ENCODE peak calls at places on chromosome 2, in five cellular contexts. One of them, this sample, is unnamed. For H3K9me3, the result is how much of the 10 kb centered on the place peaks cover.

GRCh38 chr2:233829193-233830110 is 24.9 kb downstream of the HJURP start:
- DNase-seq in H9: peak
- DNase-seq in endodermal cell: peak
- DNase-seq in fibroblast of lung: no peak
- DNase-seq in heart right ventricle: no peak
- DNase-seq in this sample: no peak

GRCh38 chr2:240685771-240686371 is 3.2 kb upstream of the AQP12B start:
- DNase-seq in H9: peak
- DNase-seq in heart right ventricle: no peak
- DNase-seq in fibroblast of lung: no peak
- DNase-seq in endodermal cell: peak
- DNase-seq in this sample: no peak

GRCh38 chr2:63424329-63425078 is 163.8 kb downstream of the WDPCP start:
- DNase-seq in fibroblast of lung: peak
- DNase-seq in H9: peak
- DNase-seq in heart right ventricle: no peak
- DNase-seq in endodermal cell: peak
- DNase-seq in this sample: no peak

GRCh38 chr2:37656512-37657423 is 14.7 kb downstream of the CDC42EP3 start:
- DNase-seq in H9: peak
- DNase-seq in endodermal cell: peak
- DNase-seq in heart right ventricle: no peak
- DNase-seq in fibroblast of lung: peak
- DNase-seq in this sample: no peak

GRCh38 chr2:13745324-13745723 is 887.2 kb upstream of the LRATD1 start:
- DNase-seq in heart right ventricle: no peak
- DNase-seq in H9: peak
- DNase-seq in endodermal cell: peak
- DNase-seq in fibroblast of lung: no peak
- DNase-seq in this sample: no peak

GRCh38 chr2:128284841-128285240 is 33.8 kb downstream of the HS6ST1 start:
- DNase-seq in endodermal cell: no peak
- DNase-seq in H9: no peak
- DNase-seq in heart right ventricle: peak
- DNase-seq in fibroblast of lung: no peak
- DNase-seq in this sample: no peak

GRCh38 chr2:54073796-54074195 is 41.6 kb upstream of the ACYP2 start:
- DNase-seq in H9: no peak
- DNase-seq in endodermal cell: no peak
- DNase-seq in fibroblast of lung: peak
- DNase-seq in heart right ventricle: no peak
- DNase-seq in this sample: no peak

GRCh38 chr2:240622631-240623235 is 2.5 kb upstream of the GPR35 start:
- DNase-seq in heart right ventricle: no peak
- DNase-seq in fibroblast of lung: no peak
- DNase-seq in H9: no peak
- DNase-seq in endodermal cell: peak
- DNase-seq in this sample: no peak

GRCh38 chr2:201807452-201807980 is 1.2 kb downstream of the CDK15 start:
- DNase-seq in endodermal cell: no peak
- DNase-seq in heart right ventricle: peak
- DNase-seq in H9: no peak
- DNase-seq in fibroblast of lung: peak
- DNase-seq in this sample: no peak

GRCh38 chr2:218472980-218473379 is 54.1 kb downstream of the VIL1 start:
- DNase-seq in H9: no peak
- DNase-seq in endodermal cell: no peak
- DNase-seq in fibroblast of lung: no peak
- DNase-seq in heart right ventricle: no peak
- DNase-seq in this sample: no peak

GRCh38 chr2:177147093-177147694 is 65.4 kb upstream of the HNRNPA3 start:
- DNase-seq in heart right ventricle: no peak
- DNase-seq in fibroblast of lung: peak
- DNase-seq in H9: no peak
- DNase-seq in endodermal cell: no peak
- DNase-seq in this sample: no peak

GRCh38 chr2:45651415-45652089 is at the start of gene PRKCE:
- DNase-seq in fibroblast of lung: peak
- DNase-seq in H9: peak
- DNase-seq in endodermal cell: no peak
- DNase-seq in heart right ventricle: peak
- DNase-seq in this sample: peak

GRCh38 chr2:236618370-236618769 is 48.7 kb downstream of the ACKR3 start:
- DNase-seq in heart right ventricle: no peak
- DNase-seq in endodermal cell: no peak
- DNase-seq in fibroblast of lung: no peak
- DNase-seq in H9: no peak
- DNase-seq in this sample: no peak

GRCh38 chr2:105712166-105712915 is 32.4 kb upstream of the NCK2 start:
- DNase-seq in heart right ventricle: no peak
- DNase-seq in H9: no peak
- DNase-seq in fibroblast of lung: peak
- DNase-seq in endodermal cell: no peak
- DNase-seq in this sample: no peak

GRCh38 chr2:9974344-9974743 is 22.9 kb downstream of the GRHL1 start:
- DNase-seq in endodermal cell: no peak
- DNase-seq in fibroblast of lung: no peak
- DNase-seq in heart right ventricle: no peak
- DNase-seq in H9: no peak
- DNase-seq in this sample: no peak

GRCh38 chr2:145569108-145569507 is 1049.2 kb upstream of the ZEB2 start:
- DNase-seq in heart right ventricle: no peak
- DNase-seq in H9: no peak
- DNase-seq in endodermal cell: no peak
- DNase-seq in fibroblast of lung: peak
- DNase-seq in this sample: no peak

GRCh38 chr2:129744649-129745048 is 234.8 kb upstream of the RAB6C start:
- DNase-seq in H9: peak
- DNase-seq in heart right ventricle: no peak
- DNase-seq in endodermal cell: peak
- DNase-seq in fibroblast of lung: no peak
- DNase-seq in this sample: no peak

GRCh38 chr2:176150338-176151198 is 782 bp upstream of the HOXD4 start:
- DNase-seq in H9: no peak
- DNase-seq in endodermal cell: no peak
- DNase-seq in fibroblast of lung: no peak
- DNase-seq in heart right ventricle: no peak
- DNase-seq in this sample: no peak

GRCh38 chr2:66512626-66513025 is 77.7 kb downstream of the MEIS1 start:
- DNase-seq in H9: no peak
- DNase-seq in heart right ventricle: no peak
- DNase-seq in fibroblast of lung: no peak
- DNase-seq in endodermal cell: no peak
- DNase-seq in this sample: no peak

GRCh38 chr2:10346929-10347558 is 44.3 kb downstream of the HPCAL1 start:
- DNase-seq in H9: no peak
- DNase-seq in fibroblast of lung: peak
- DNase-seq in endodermal cell: peak
- DNase-seq in heart right ventricle: no peak
- DNase-seq in this sample: no peak

GRCh38 chr2:128557841-128558241 is 239.2 kb upstream of the HS6ST1 start:
- DNase-seq in H9: no peak
- DNase-seq in heart right ventricle: no peak
- DNase-seq in endodermal cell: no peak
- DNase-seq in fibroblast of lung: no peak
- DNase-seq in this sample: no peak

GRCh38 chr2:3282056-3282998 is 95.3 kb downstream of the EIPR1 start:
- DNase-seq in endodermal cell: no peak
- DNase-seq in heart right ventricle: peak
- DNase-seq in H9: peak
- DNase-seq in fibroblast of lung: peak
- DNase-seq in this sample: no peak

GRCh38 chr2:178796079-178796677 is 11.0 kb downstream of the TTN start:
- DNase-seq in H9: no peak
- DNase-seq in heart right ventricle: no peak
- DNase-seq in fibroblast of lung: peak
- DNase-seq in endodermal cell: no peak
- DNase-seq in this sample: no peak

GRCh38 chr2:105510761-105511669 is 112.2 kb upstream of the FHL2 start:
- DNase-seq in fibroblast of lung: peak
- DNase-seq in endodermal cell: no peak
- DNase-seq in heart right ventricle: no peak
- DNase-seq in H9: no peak
- DNase-seq in this sample: no peak

GRCh38 chr2:32061973-32062861 is 1.1 kb upstream of the SPAST start:
- DNase-seq in H9: peak
- DNase-seq in heart right ventricle: peak
- DNase-seq in fibroblast of lung: peak
- DNase-seq in endodermal cell: peak
- DNase-seq in this sample: no peak

GRCh38 chr2:102100371-102101096 is 42.0 kb upstream of the IL1R1 start:
- DNase-seq in fibroblast of lung: peak
- DNase-seq in endodermal cell: no peak
- DNase-seq in H9: no peak
- DNase-seq in heart right ventricle: no peak
- DNase-seq in this sample: no peak

GRCh38 chr2:119383410-119384140 is 16.8 kb downstream of the DBI start:
- DNase-seq in H9: no peak
- DNase-seq in fibroblast of lung: no peak
- DNase-seq in endodermal cell: no peak
- DNase-seq in heart right ventricle: no peak
- DNase-seq in this sample: no peak

GRCh38 chr2:232523682-232524597 is 2.0 kb upstream of the CHRND start:
- DNase-seq in H9: peak
- DNase-seq in fibroblast of lung: peak
- DNase-seq in endodermal cell: peak
- DNase-seq in heart right ventricle: no peak
- DNase-seq in this sample: no peak

GRCh38 chr2:98346259-98347236 is at the start of gene CNGA3:
- DNase-seq in H9: peak
- DNase-seq in heart right ventricle: no peak
- DNase-seq in endodermal cell: peak
- DNase-seq in fibroblast of lung: peak
- DNase-seq in this sample: no peak

GRCh38 chr2:241768850-241769249 is 7.8 kb upstream of the GAL3ST2 start:
- DNase-seq in fibroblast of lung: no peak
- DNase-seq in heart right ventricle: no peak
- DNase-seq in H9: no peak
- DNase-seq in endodermal cell: no peak
- DNase-seq in this sample: no peak

GRCh38 chr2:218991674-218992168 is 1.5 kb downstream of the CRYBA2 start:
- DNase-seq in heart right ventricle: no peak
- DNase-seq in endodermal cell: peak
- DNase-seq in fibroblast of lung: peak
- DNase-seq in H9: no peak
- DNase-seq in this sample: no peak

GRCh38 chr2:157559461-157559860 is 69.2 kb downstream of the ACVR1C start:
- DNase-seq in heart right ventricle: no peak
- DNase-seq in fibroblast of lung: no peak
- DNase-seq in endodermal cell: peak
- DNase-seq in H9: no peak
- DNase-seq in this sample: no peak

GRCh38 chr2:35973132-35973736 is 382.3 kb upstream of the CRIM1 start:
- DNase-seq in H9: no peak
- DNase-seq in heart right ventricle: no peak
- DNase-seq in fibroblast of lung: peak
- DNase-seq in endodermal cell: peak
- DNase-seq in this sample: no peak
- TF ChIP-seq CTCF in H9: peak
- TF ChIP-seq CTCF in heart right ventricle: peak
- TF ChIP-seq CTCF in fibroblast of lung: peak
- TF ChIP-seq CTCF in endodermal cell: peak
- TF ChIP-seq CTCF in this sample: peak

GRCh38 chr2:73255007-73255644 is 21.0 kb downstream of the CCT7 start:
- DNase-seq in H9: no peak
- DNase-seq in heart right ventricle: no peak
- DNase-seq in endodermal cell: peak
- DNase-seq in fibroblast of lung: no peak
- DNase-seq in this sample: no peak
- H3K27ac ChIP-seq in H9: no peak
- H3K27ac ChIP-seq in heart right ventricle: no peak
- H3K27ac ChIP-seq in endodermal cell: no peak
- H3K27ac ChIP-seq in fibroblast of lung: no peak
- H3K27ac ChIP-seq in this sample: no peak

GRCh38 chr2:161426788-161427412 is 10.8 kb downstream of the TBR1 start:
- DNase-seq in fibroblast of lung: peak
- DNase-seq in endodermal cell: peak
- DNase-seq in heart right ventricle: no peak
- DNase-seq in H9: peak
- DNase-seq in this sample: no peak
- H3K9me3 ChIP-seq in fibroblast of lung: under half
- H3K9me3 ChIP-seq in endodermal cell: under half
- H3K9me3 ChIP-seq in heart right ventricle: under half
- H3K9me3 ChIP-seq in H9: under half
- H3K9me3 ChIP-seq in this sample: under half

DNA sequence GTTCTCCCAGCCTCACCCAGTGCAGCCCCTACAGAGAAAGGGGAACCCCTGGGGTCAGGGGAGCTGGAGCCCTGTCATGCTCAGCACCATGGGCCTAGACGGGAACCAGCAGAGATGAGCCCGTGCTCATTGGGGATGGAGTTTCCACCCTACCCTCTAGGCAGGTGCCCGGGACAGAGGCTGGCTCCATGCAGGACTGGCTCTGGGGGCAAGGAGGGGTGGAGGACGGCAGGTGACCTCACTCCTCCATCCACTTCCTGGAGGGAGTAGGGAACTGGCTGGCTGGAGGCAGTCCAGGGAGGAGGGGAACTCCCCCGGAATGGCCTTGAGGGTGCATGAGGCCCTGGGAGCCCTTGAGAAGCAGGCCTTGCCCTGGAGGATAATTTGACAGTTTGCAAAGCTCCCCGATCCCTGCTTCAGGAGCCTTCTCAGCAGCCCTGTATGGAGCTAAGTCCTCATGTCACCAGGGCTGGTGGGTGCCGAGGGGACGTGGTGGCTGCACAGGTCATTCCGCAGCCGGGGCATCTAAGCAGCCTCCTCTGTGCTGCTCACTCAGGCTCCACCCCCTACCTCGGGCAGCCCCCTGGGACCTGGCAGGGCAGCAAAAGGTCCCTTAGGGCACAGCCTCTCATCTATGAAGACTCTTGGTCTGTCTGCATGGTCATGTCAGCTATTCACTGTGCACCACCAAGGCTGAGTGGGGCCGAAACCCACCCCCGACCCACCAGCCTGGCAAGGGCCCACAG is 2.1 kb downstream of the NEURL3 start:
- DNase-seq in fibroblast of lung: no peak
- DNase-seq in endodermal cell: no peak
- DNase-seq in heart right ventricle: no peak
- DNase-seq in H9: no peak
- DNase-seq in this sample: no peak
- TF ChIP-seq CTCF in fibroblast of lung: no peak
- TF ChIP-seq CTCF in endodermal cell: no peak
- TF ChIP-seq CTCF in heart right ventricle: no peak
- TF ChIP-seq CTCF in H9: no peak
- TF ChIP-seq CTCF in this sample: no peak

GRCh38 chr2:239488078-239488590 is 87.3 kb upstream of the HDAC4 start:
- DNase-seq in endodermal cell: no peak
- DNase-seq in heart right ventricle: no peak
- DNase-seq in fibroblast of lung: no peak
- DNase-seq in H9: no peak
- DNase-seq in this sample: no peak
- H3K27ac ChIP-seq in endodermal cell: no peak
- H3K27ac ChIP-seq in heart right ventricle: no peak
- H3K27ac ChIP-seq in fibroblast of lung: no peak
- H3K27ac ChIP-seq in H9: no peak
- H3K27ac ChIP-seq in this sample: no peak

GRCh38 chr2:41500895-41501294 is 546.9 kb upstream of the PKDCC start:
- DNase-seq in heart right ventricle: no peak
- DNase-seq in endodermal cell: no peak
- DNase-seq in fibroblast of lung: no peak
- DNase-seq in H9: no peak
- DNase-seq in this sample: no peak
- H3K9me3 ChIP-seq in heart right ventricle: under half
- H3K9me3 ChIP-seq in endodermal cell: half or more
- H3K9me3 ChIP-seq in fibroblast of lung: under half
- H3K9me3 ChIP-seq in H9: under half
- H3K9me3 ChIP-seq in this sample: under half